ENCODE peak calls at places on chromosome 14, in four cellular contexts. One of them, this sample, is unnamed.

GRCh38 chr14:64779472-64779871 is 75.2 kb downstream of the PLEKHG3 start:
- DNase-seq in astrocyte: no peak
- DNase-seq in endothelial cell of umbilical vein: no peak
- DNase-seq in HCT116: no peak
- DNase-seq in this sample: no peak

GRCh38 chr14:59189281-59189821 is 884 bp downstream of the DAAM1 start:
- DNase-seq in astrocyte: peak; percentile 14
- DNase-seq in endothelial cell of umbilical vein: no peak
- DNase-seq in HCT116: no peak
- DNase-seq in this sample: peak; percentile 27

GRCh38 chr14:64632056-64632455 is 72.2 kb upstream of the PLEKHG3 start:
- DNase-seq in astrocyte: no peak
- DNase-seq in endothelial cell of umbilical vein: no peak
- DNase-seq in HCT116: no peak
- DNase-seq in this sample: peak; percentile 36

GRCh38 chr14:101183376-101184103 is 280.0 kb upstream of the RTL1 start:
- DNase-seq in astrocyte: no peak
- DNase-seq in endothelial cell of umbilical vein: peak; percentile 9
- DNase-seq in HCT116: no peak
- DNase-seq in this sample: no peak

GRCh38 chr14:75720828-75721227 is 59.8 kb downstream of the TTLL5 start:
- DNase-seq in astrocyte: peak; percentile 63
- DNase-seq in endothelial cell of umbilical vein: peak; percentile 59
- DNase-seq in HCT116: no peak
- DNase-seq in this sample: peak; percentile 75

GRCh38 chr14:45698462-45699134 is 445.6 kb upstream of the MIS18BP1 start:
- DNase-seq in astrocyte: no peak
- DNase-seq in endothelial cell of umbilical vein: peak; percentile 63
- DNase-seq in HCT116: no peak
- DNase-seq in this sample: no peak

GRCh38 chr14:69320581-69321365 is 60.8 kb downstream of the GALNT16 start:
- DNase-seq in astrocyte: no peak
- DNase-seq in endothelial cell of umbilical vein: no peak
- DNase-seq in HCT116: no peak
- DNase-seq in this sample: no peak

GRCh38 chr14:61064210-61064609 is 83.2 kb downstream of the SLC38A6 start:
- DNase-seq in astrocyte: no peak
- DNase-seq in endothelial cell of umbilical vein: no peak
- DNase-seq in HCT116: no peak
- DNase-seq in this sample: no peak

GRCh38 chr14:58362798-58363412 is 32.8 kb upstream of the TOMM20L start:
- DNase-seq in astrocyte: peak; percentile 4
- DNase-seq in endothelial cell of umbilical vein: peak; percentile 28
- DNase-seq in HCT116: peak; percentile 21
- DNase-seq in this sample: peak; percentile 32

GRCh38 chr14:20551606-20552005 is 9.2 kb downstream of the RNASE9 start:
- DNase-seq in astrocyte: no peak
- DNase-seq in endothelial cell of umbilical vein: no peak
- DNase-seq in HCT116: no peak
- DNase-seq in this sample: no peak

GRCh38 chr14:55107766-55108554 is 21.1 kb upstream of the LGALS3 start:
- DNase-seq in astrocyte: peak; percentile 97
- DNase-seq in endothelial cell of umbilical vein: peak; percentile 94
- DNase-seq in HCT116: peak; percentile 91
- DNase-seq in this sample: peak; percentile 98

GRCh38 chr14:60002819-60003492 is 83.0 kb downstream of the LRRC9 start:
- DNase-seq in astrocyte: no peak
- DNase-seq in endothelial cell of umbilical vein: no peak
- DNase-seq in HCT116: no peak
- DNase-seq in this sample: no peak

GRCh38 chr14:39050389-39050788 is 52.6 kb downstream of the SEC23A start:
- DNase-seq in astrocyte: peak; percentile 80
- DNase-seq in endothelial cell of umbilical vein: peak; percentile 59
- DNase-seq in HCT116: no peak
- DNase-seq in this sample: peak; percentile 85

GRCh38 chr14:88695873-88696272 is 96.9 kb downstream of the EML5 start:
- DNase-seq in astrocyte: peak; percentile 59
- DNase-seq in endothelial cell of umbilical vein: no peak
- DNase-seq in HCT116: no peak
- DNase-seq in this sample: peak; percentile 60

GRCh38 chr14:54722791-54723432 is 156.0 kb downstream of the SAMD4A start:
- DNase-seq in astrocyte: peak; percentile 29
- DNase-seq in endothelial cell of umbilical vein: peak; percentile 47
- DNase-seq in HCT116: no peak
- DNase-seq in this sample: peak; percentile 50

GRCh38 chr14:75442642-75443041 is 14.8 kb downstream of the JDP2 start:
- DNase-seq in astrocyte: peak; percentile 38
- DNase-seq in endothelial cell of umbilical vein: no peak
- DNase-seq in HCT116: no peak
- DNase-seq in this sample: no peak

GRCh38 chr14:95490727-95491451 is 25.6 kb downstream of the SYNE3 start:
- DNase-seq in astrocyte: no peak
- DNase-seq in endothelial cell of umbilical vein: no peak
- DNase-seq in HCT116: peak; percentile 12
- DNase-seq in this sample: peak; percentile 40

GRCh38 chr14:99579077-99579836 is 24.8 kb downstream of the CCDC85C start:
- DNase-seq in astrocyte: no peak
- DNase-seq in endothelial cell of umbilical vein: no peak
- DNase-seq in HCT116: no peak
- DNase-seq in this sample: no peak

GRCh38 chr14:100709252-100709955 is 17.3 kb upstream of the DLK1 start:
- DNase-seq in astrocyte: no peak
- DNase-seq in endothelial cell of umbilical vein: peak; percentile 24
- DNase-seq in HCT116: no peak
- DNase-seq in this sample: peak; percentile 29

GRCh38 chr14:56145965-56146364 is 27.8 kb downstream of the PELI2 start:
- DNase-seq in astrocyte: peak; percentile 80
- DNase-seq in endothelial cell of umbilical vein: no peak
- DNase-seq in HCT116: no peak
- DNase-seq in this sample: peak; percentile 62

GRCh38 chr14:106691601-106692291 is 1165.4 kb downstream of the TMEM121 start:
- DNase-seq in astrocyte: no peak
- DNase-seq in endothelial cell of umbilical vein: no peak
- DNase-seq in HCT116: no peak
- DNase-seq in this sample: no peak

DNA sequence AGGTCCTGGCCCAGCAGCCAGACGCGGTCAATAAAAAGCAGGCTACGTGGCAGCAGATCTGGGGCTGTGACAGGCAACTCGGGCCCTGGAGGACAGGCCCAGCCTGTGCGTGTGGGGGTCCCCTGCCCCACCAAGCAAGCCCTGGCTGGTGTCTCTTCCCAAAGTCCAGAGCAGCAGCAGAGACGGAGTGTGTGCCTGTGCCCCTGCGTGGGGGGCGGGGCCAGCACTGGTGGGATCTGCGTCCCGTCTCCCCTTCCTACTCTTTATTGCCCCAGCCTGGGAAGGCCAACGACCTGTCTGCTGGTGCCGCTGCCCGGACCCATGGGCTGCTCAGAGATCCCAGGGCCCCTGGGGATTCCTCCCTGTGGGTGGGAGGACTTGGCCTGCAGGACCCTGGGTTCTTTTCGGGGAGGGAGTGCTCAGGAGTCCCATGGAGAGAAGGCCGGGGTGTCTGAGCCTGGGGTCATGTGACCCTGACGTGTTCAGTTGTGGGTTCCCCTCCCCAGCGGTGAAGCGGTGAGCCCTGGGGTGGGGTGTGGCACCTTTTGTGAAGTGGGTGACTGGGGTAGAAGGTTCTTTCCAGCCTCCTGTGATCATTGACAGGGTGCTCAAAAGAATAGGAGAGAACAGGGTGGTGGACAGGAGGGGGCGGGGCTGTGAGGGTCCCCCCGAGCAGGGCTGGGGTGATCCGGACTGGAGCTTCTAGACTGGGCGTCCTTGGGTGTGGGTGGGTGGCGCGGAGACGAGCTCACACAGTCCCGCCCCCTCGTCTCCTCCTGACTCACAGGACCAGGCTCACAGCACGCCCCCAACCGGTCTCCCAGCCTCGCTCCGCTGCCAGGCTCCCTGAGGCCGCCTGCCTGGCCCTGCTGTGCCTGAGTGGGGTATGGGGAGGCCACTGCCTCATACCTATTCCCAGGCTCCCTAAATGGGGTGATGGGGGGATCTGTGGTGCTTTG is 22.4 kb downstream of the ASPG start:
- DNase-seq in astrocyte: no peak
- DNase-seq in endothelial cell of umbilical vein: no peak
- DNase-seq in HCT116: no peak
- DNase-seq in this sample: no peak
- H3K9ac ChIP-seq in astrocyte: no peak overlapping the region
- H3K9ac ChIP-seq in endothelial cell of umbilical vein: no peak overlapping the region
- H3K9ac ChIP-seq in HCT116: no peak overlapping the region
- H3K9ac ChIP-seq in this sample: no peak overlapping the region

GRCh38 chr14:70873627-70874026 is 33.6 kb upstream of the PCNX1 start:
- DNase-seq in astrocyte: no peak
- DNase-seq in endothelial cell of umbilical vein: no peak
- DNase-seq in HCT116: no peak
- DNase-seq in this sample: no peak
- TF ChIP-seq CTCF in astrocyte: no peak
- TF ChIP-seq CTCF in endothelial cell of umbilical vein: no peak
- TF ChIP-seq CTCF in HCT116: no peak
- TF ChIP-seq CTCF in this sample: no peak

DNA sequence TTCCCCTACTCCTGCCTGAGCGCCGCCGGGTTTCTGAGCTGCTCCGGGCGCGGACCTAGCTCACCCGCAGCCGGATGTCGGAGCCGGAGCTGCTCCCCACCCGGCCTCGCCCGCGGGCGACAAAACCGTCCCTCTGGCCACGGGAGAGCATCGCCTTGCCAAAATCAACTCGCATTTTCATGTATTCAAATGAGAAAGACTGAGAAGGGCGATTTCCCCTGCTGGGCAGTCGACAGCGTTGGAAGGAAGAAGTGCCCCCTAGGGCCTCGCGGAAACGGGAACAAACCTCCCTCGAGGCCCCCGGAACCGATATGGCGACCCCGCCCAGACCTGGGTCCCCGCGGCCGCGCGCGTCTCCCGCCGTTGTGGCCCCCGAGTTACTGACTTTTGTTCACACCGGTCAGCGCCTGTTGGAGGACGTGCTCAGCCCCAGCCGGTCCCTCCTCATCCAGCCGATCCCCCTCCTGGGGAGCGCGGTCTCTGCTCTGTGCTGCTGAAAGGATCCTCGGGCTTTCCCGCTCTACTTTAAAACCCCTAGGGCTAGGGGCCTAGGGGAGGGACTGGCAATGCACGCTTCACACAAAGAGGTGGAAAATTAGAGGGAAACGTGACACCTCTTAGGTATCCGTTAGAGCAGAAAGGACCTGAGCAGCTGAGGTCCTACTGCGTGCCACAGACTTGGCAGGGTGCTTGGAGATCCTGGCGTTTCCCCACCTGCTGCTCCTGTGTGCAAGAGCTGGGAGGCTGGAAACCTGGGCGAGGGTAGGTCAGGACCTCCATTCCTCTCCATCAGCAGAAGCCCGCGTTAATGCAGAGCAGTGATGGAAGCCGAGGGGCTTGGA is 4.3 kb downstream of the TTC6 start:
- DNase-seq in astrocyte: no peak
- DNase-seq in endothelial cell of umbilical vein: no peak
- DNase-seq in HCT116: no peak
- DNase-seq in this sample: no peak
- TF ChIP-seq EZH2 in astrocyte: peak; percentile 97
- TF ChIP-seq EZH2 in endothelial cell of umbilical vein: peak; percentile 85
- TF ChIP-seq EZH2 in HCT116: no peak
- TF ChIP-seq EZH2 in this sample: peak; percentile 90

DNA sequence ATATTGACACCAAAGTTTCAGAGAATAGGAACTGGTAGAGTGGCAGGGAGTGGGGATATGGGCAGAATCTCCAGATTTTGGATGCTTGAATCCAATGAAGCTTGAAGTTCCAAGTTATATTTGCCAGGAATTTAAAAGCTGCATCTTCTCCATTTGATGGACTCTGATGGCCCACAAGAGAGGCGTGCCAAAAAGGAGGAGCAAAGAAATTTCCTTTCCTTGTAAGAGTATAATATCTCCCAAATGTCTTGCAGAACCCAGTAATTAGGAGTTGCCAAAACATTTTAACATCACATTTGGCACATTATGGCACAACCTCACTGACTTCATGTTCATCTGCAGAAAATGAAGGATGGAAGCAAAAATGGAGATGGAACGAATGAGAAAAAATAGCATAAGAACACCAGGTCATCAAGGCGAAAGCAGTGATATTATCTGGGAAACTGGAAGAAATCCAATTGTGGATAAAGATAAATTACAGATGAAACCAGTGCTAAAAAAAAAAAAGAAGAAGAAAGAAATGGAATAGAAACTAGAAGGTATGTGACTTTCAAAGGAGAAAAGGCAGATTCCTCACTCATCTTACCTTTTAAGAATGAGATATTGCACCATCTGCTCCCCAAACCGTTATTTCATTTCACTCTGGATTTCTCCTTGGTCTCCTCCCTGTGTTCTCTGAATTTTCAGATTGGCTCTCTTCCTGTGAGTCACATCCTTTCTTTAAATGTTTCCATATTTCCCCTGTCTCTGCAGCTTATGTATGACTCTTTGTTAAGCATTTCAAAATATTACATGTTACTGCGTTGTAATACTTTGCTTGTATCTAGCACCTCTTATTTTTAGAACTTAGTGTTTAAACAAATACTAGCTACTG is 13.5 kb upstream of the FLRT2 start:
- DNase-seq in astrocyte: peak; percentile 71
- DNase-seq in endothelial cell of umbilical vein: peak; percentile 85
- DNase-seq in HCT116: no peak
- DNase-seq in this sample: peak; percentile 90
- H3K9ac ChIP-seq in astrocyte: peak overlapping the region; percentile 9
- H3K9ac ChIP-seq in endothelial cell of umbilical vein: peak overlapping the region; percentile 66
- H3K9ac ChIP-seq in HCT116: no peak overlapping the region
- H3K9ac ChIP-seq in this sample: no peak overlapping the region

GRCh38 chr14:66923251-66923650 is 266.0 kb upstream of the GARIN2 start:
- DNase-seq in astrocyte: no peak
- DNase-seq in endothelial cell of umbilical vein: no peak
- DNase-seq in HCT116: no peak
- DNase-seq in this sample: no peak
- TF ChIP-seq CTCF in astrocyte: no peak
- TF ChIP-seq CTCF in endothelial cell of umbilical vein: no peak
- TF ChIP-seq CTCF in HCT116: peak; percentile 14
- TF ChIP-seq CTCF in this sample: no peak

GRCh38 chr14:74258705-74259035 is 19.4 kb downstream of the VSX2 start:
- DNase-seq in astrocyte: no peak
- DNase-seq in endothelial cell of umbilical vein: no peak
- DNase-seq in HCT116: no peak
- DNase-seq in this sample: no peak
- TF ChIP-seq EZH2 in astrocyte: peak; percentile 58
- TF ChIP-seq EZH2 in endothelial cell of umbilical vein: no peak
- TF ChIP-seq EZH2 in HCT116: no peak
- TF ChIP-seq EZH2 in this sample: peak; percentile 71

GRCh38 chr14:48563465-48563864 is 888.1 kb upstream of the MDGA2 start:
- DNase-seq in astrocyte: no peak
- DNase-seq in endothelial cell of umbilical vein: no peak
- DNase-seq in HCT116: peak; percentile 78
- DNase-seq in this sample: peak; percentile 12
- H3K9ac ChIP-seq in astrocyte: no peak overlapping the region
- H3K9ac ChIP-seq in endothelial cell of umbilical vein: no peak overlapping the region
- H3K9ac ChIP-seq in HCT116: peak overlapping the region; percentile 30
- H3K9ac ChIP-seq in this sample: no peak overlapping the region

This sample was measured in fibroblast of lung.